ENCODE peak calls at places on chromosomes 5 and 9, in nine cellular contexts. One of them, this sample, is unnamed.
A peak's percentile ranks its signal among the peaks of the same experiment; 100 is the strongest.

GRCh38 chr5:139293199-139293503 is 389 bp upstream of the MATR3 start:
- DNase-seq in neural progenitor cell: no peak
- DNase-seq in psoas muscle: no peak
- DNase-seq in endothelial cell: no peak
- DNase-seq in neural crest cell: no peak
- DNase-seq in WTC11: no peak
- DNase-seq in keratinocyte: no peak
- DNase-seq in body of pancreas: no peak
- DNase-seq in mucosa of descending colon: no peak
- DNase-seq in this sample: no peak

GRCh38 chr5:142152383-142152730 is 43.8 kb downstream of the NDFIP1 start:
- DNase-seq in neural crest cell: no peak
- DNase-seq in keratinocyte: no peak
- DNase-seq in endothelial cell: no peak
- DNase-seq in psoas muscle: no peak
- DNase-seq in neural progenitor cell: peak; percentile 36
- DNase-seq in WTC11: no peak
- DNase-seq in mucosa of descending colon: no peak
- DNase-seq in body of pancreas: no peak
- DNase-seq in this sample: no peak

GRCh38 chr9:108363321-108363720 is 492.5 kb downstream of the ACTL7B start:
- DNase-seq in body of pancreas: no peak
- DNase-seq in psoas muscle: no peak
- DNase-seq in keratinocyte: no peak
- DNase-seq in neural crest cell: no peak
- DNase-seq in neural progenitor cell: no peak
- DNase-seq in endothelial cell: no peak
- DNase-seq in WTC11: no peak
- DNase-seq in mucosa of descending colon: no peak
- DNase-seq in this sample: no peak

GRCh38 chr5:87705876-87706275 is 293.1 kb upstream of the CCNH start:
- DNase-seq in mucosa of descending colon: no peak
- DNase-seq in neural crest cell: no peak
- DNase-seq in neural progenitor cell: no peak
- DNase-seq in WTC11: no peak
- DNase-seq in body of pancreas: no peak
- DNase-seq in psoas muscle: no peak
- DNase-seq in endothelial cell: no peak
- DNase-seq in keratinocyte: no peak
- DNase-seq in this sample: no peak

GRCh38 chr5:16930487-16930886 is 5.6 kb downstream of the MYO10 start:
- DNase-seq in WTC11: peak; percentile 27
- DNase-seq in psoas muscle: no peak
- DNase-seq in neural crest cell: no peak
- DNase-seq in neural progenitor cell: peak; percentile 32
- DNase-seq in endothelial cell: no peak
- DNase-seq in keratinocyte: no peak
- DNase-seq in body of pancreas: no peak
- DNase-seq in mucosa of descending colon: no peak
- DNase-seq in this sample: no peak

GRCh38 chr5:62477801-62478200 is 65.2 kb downstream of the IPO11 start:
- DNase-seq in WTC11: no peak
- DNase-seq in keratinocyte: no peak
- DNase-seq in neural progenitor cell: no peak
- DNase-seq in mucosa of descending colon: no peak
- DNase-seq in endothelial cell: no peak
- DNase-seq in psoas muscle: no peak
- DNase-seq in neural crest cell: no peak
- DNase-seq in body of pancreas: no peak
- DNase-seq in this sample: no peak

GRCh38 chr5:140253985-140254384 is 48.9 kb downstream of the PFDN1 start:
- DNase-seq in mucosa of descending colon: peak; percentile 71
- DNase-seq in endothelial cell: no peak
- DNase-seq in psoas muscle: no peak
- DNase-seq in body of pancreas: no peak
- DNase-seq in WTC11: no peak
- DNase-seq in keratinocyte: no peak
- DNase-seq in neural progenitor cell: no peak
- DNase-seq in neural crest cell: no peak
- DNase-seq in this sample: no peak

GRCh38 chr9:35114113-35114847 is 1.4 kb downstream of the ATOSB start:
- DNase-seq in mucosa of descending colon: peak; percentile 82
- DNase-seq in psoas muscle: peak; percentile 79
- DNase-seq in keratinocyte: peak; percentile 85
- DNase-seq in WTC11: peak; percentile 89
- DNase-seq in neural progenitor cell: peak; percentile 98
- DNase-seq in endothelial cell: peak; percentile 80
- DNase-seq in body of pancreas: peak; percentile 55
- DNase-seq in neural crest cell: peak; percentile 79
- DNase-seq in this sample: peak; percentile 86

GRCh38 chr9:286091-286740 is 71.6 kb downstream of the DOCK8 start:
- DNase-seq in body of pancreas: no peak
- DNase-seq in neural progenitor cell: no peak
- DNase-seq in psoas muscle: no peak
- DNase-seq in WTC11: no peak
- DNase-seq in keratinocyte: no peak
- DNase-seq in mucosa of descending colon: no peak
- DNase-seq in neural crest cell: no peak
- DNase-seq in endothelial cell: no peak
- DNase-seq in this sample: no peak

GRCh38 chr5:137486707-137487106 is 12.4 kb downstream of the SPOCK1 start:
- DNase-seq in endothelial cell: no peak
- DNase-seq in WTC11: no peak
- DNase-seq in neural progenitor cell: no peak
- DNase-seq in psoas muscle: peak; percentile 53
- DNase-seq in mucosa of descending colon: no peak
- DNase-seq in keratinocyte: no peak
- DNase-seq in neural crest cell: no peak
- DNase-seq in body of pancreas: no peak
- DNase-seq in this sample: no peak

GRCh38 chr5:95809414-95809960 is 13.0 kb downstream of the GLRX start:
- DNase-seq in neural progenitor cell: no peak
- DNase-seq in endothelial cell: no peak
- DNase-seq in neural crest cell: no peak
- DNase-seq in WTC11: no peak
- DNase-seq in keratinocyte: no peak
- DNase-seq in mucosa of descending colon: peak; percentile 55
- DNase-seq in psoas muscle: no peak
- DNase-seq in body of pancreas: peak; percentile 43
- DNase-seq in this sample: no peak

GRCh38 chr5:132998553-132998952 is 27.8 kb downstream of the ZCCHC10 start:
- DNase-seq in neural crest cell: no peak
- DNase-seq in neural progenitor cell: no peak
- DNase-seq in WTC11: no peak
- DNase-seq in endothelial cell: no peak
- DNase-seq in body of pancreas: no peak
- DNase-seq in psoas muscle: no peak
- DNase-seq in mucosa of descending colon: no peak
- DNase-seq in keratinocyte: no peak
- DNase-seq in this sample: no peak

GRCh38 chr5:76580983-76581382 is 42.2 kb downstream of the F2RL2 start:
- DNase-seq in mucosa of descending colon: no peak
- DNase-seq in neural crest cell: no peak
- DNase-seq in endothelial cell: no peak
- DNase-seq in WTC11: no peak
- DNase-seq in neural progenitor cell: no peak
- DNase-seq in psoas muscle: no peak
- DNase-seq in body of pancreas: no peak
- DNase-seq in keratinocyte: no peak
- DNase-seq in this sample: no peak

GRCh38 chr9:135664801-135665794 is 2.0 kb downstream of the LCN9 start:
- DNase-seq in psoas muscle: no peak
- DNase-seq in WTC11: no peak
- DNase-seq in mucosa of descending colon: no peak
- DNase-seq in body of pancreas: no peak
- DNase-seq in neural progenitor cell: no peak
- DNase-seq in keratinocyte: no peak
- DNase-seq in neural crest cell: no peak
- DNase-seq in endothelial cell: no peak
- DNase-seq in this sample: no peak

GRCh38 chr5:133467325-133467700 is 145.0 kb downstream of the FSTL4 start:
- DNase-seq in mucosa of descending colon: no peak
- DNase-seq in keratinocyte: no peak
- DNase-seq in psoas muscle: no peak
- DNase-seq in neural progenitor cell: no peak
- DNase-seq in endothelial cell: no peak
- DNase-seq in WTC11: no peak
- DNase-seq in body of pancreas: no peak
- DNase-seq in neural crest cell: no peak
- DNase-seq in this sample: no peak

GRCh38 chr5:133962801-133963476 is 5.5 kb downstream of the C5orf15 start:
- DNase-seq in keratinocyte: no peak
- DNase-seq in body of pancreas: no peak
- DNase-seq in neural progenitor cell: no peak
- DNase-seq in WTC11: no peak
- DNase-seq in mucosa of descending colon: no peak
- DNase-seq in endothelial cell: no peak
- DNase-seq in psoas muscle: no peak
- DNase-seq in neural crest cell: no peak
- DNase-seq in this sample: no peak

GRCh38 chr5:465591-466403 is 22.8 kb downstream of the EXOC3 start:
- DNase-seq in neural crest cell: no peak
- DNase-seq in neural progenitor cell: no peak
- DNase-seq in endothelial cell: no peak
- DNase-seq in body of pancreas: peak; percentile 9
- DNase-seq in mucosa of descending colon: no peak
- DNase-seq in WTC11: peak; percentile 10
- DNase-seq in psoas muscle: no peak
- DNase-seq in keratinocyte: no peak
- DNase-seq in this sample: no peak

GRCh38 chr5:73311291-73312110 is 137.1 kb downstream of the FOXD1 start:
- DNase-seq in neural crest cell: no peak
- DNase-seq in keratinocyte: peak; percentile 46
- DNase-seq in neural progenitor cell: peak; percentile 61
- DNase-seq in WTC11: peak; percentile 34
- DNase-seq in psoas muscle: peak; percentile 72
- DNase-seq in endothelial cell: no peak
- DNase-seq in mucosa of descending colon: no peak
- DNase-seq in body of pancreas: no peak
- DNase-seq in this sample: no peak

GRCh38 chr9:133534346-133535284 is at the start of gene ADAMTSL2:
- DNase-seq in keratinocyte: no peak
- DNase-seq in mucosa of descending colon: peak; percentile 46
- DNase-seq in neural progenitor cell: peak; percentile 85
- DNase-seq in WTC11: peak; percentile 62
- DNase-seq in body of pancreas: peak; percentile 78
- DNase-seq in psoas muscle: peak; percentile 75
- DNase-seq in neural crest cell: peak; percentile 39
- DNase-seq in endothelial cell: peak; percentile 52
- DNase-seq in this sample: no peak

GRCh38 chr5:157734466-157734865 is 3.2 kb downstream of the THG1L start:
- DNase-seq in endothelial cell: no peak
- DNase-seq in neural crest cell: no peak
- DNase-seq in mucosa of descending colon: no peak
- DNase-seq in body of pancreas: no peak
- DNase-seq in psoas muscle: no peak
- DNase-seq in neural progenitor cell: no peak
- DNase-seq in keratinocyte: no peak
- DNase-seq in WTC11: no peak
- DNase-seq in this sample: no peak

GRCh38 chr5:157819502-157820125 is 39.3 kb downstream of the CLINT1 start:
- DNase-seq in mucosa of descending colon: no peak
- DNase-seq in psoas muscle: no peak
- DNase-seq in neural crest cell: no peak
- DNase-seq in WTC11: no peak
- DNase-seq in body of pancreas: no peak
- DNase-seq in neural progenitor cell: peak; percentile 22
- DNase-seq in endothelial cell: no peak
- DNase-seq in keratinocyte: no peak
- DNase-seq in this sample: no peak

GRCh38 chr5:80998590-80998979 is 38.4 kb downstream of the RASGRF2 start:
- DNase-seq in keratinocyte: no peak
- DNase-seq in neural crest cell: no peak
- DNase-seq in neural progenitor cell: no peak
- DNase-seq in mucosa of descending colon: no peak
- DNase-seq in psoas muscle: no peak
- DNase-seq in endothelial cell: no peak
- DNase-seq in body of pancreas: no peak
- DNase-seq in WTC11: no peak
- DNase-seq in this sample: no peak

GRCh38 chr9:15104826-15105420 is 194.7 kb upstream of the FREM1 start:
- DNase-seq in body of pancreas: peak; percentile 24
- DNase-seq in WTC11: peak; percentile 24
- DNase-seq in keratinocyte: peak; percentile 7
- DNase-seq in neural crest cell: peak; percentile 40
- DNase-seq in psoas muscle: no peak
- DNase-seq in mucosa of descending colon: peak; percentile 33
- DNase-seq in neural progenitor cell: peak; percentile 69
- DNase-seq in endothelial cell: peak; percentile 51
- DNase-seq in this sample: no peak
- TF ChIP-seq CTCF in body of pancreas: peak; percentile 70
- TF ChIP-seq CTCF in WTC11: peak; percentile 66
- TF ChIP-seq CTCF in keratinocyte: peak; percentile 75
- TF ChIP-seq CTCF in neural crest cell: peak; percentile 75
- TF ChIP-seq CTCF in psoas muscle: peak; percentile 82
- TF ChIP-seq CTCF in mucosa of descending colon: peak; percentile 41
- TF ChIP-seq CTCF in neural progenitor cell: peak; percentile 77
- TF ChIP-seq CTCF in endothelial cell: peak; percentile 74
- TF ChIP-seq CTCF in this sample: peak; percentile 80

DNA sequence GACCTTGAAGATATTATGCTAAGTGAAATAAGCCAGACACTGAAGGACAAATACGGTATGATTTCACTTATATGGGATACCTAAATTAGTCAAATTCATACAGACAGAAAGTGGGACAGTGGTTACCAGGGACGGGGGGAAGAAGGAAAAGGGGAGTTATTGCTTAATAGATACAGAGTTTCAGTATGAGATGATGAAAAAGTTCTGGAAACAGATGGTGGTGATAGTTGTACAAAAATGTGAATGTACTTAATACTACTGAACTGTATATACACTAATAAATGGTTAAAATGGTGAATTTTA is 259.5 kb upstream of the NR4A3 start:
- DNase-seq in keratinocyte: no peak
- DNase-seq in mucosa of descending colon: no peak
- DNase-seq in neural crest cell: no peak
- DNase-seq in body of pancreas: no peak
- DNase-seq in neural progenitor cell: no peak
- DNase-seq in WTC11: no peak
- DNase-seq in psoas muscle: no peak
- DNase-seq in endothelial cell: no peak
- DNase-seq in this sample: no peak
- TF ChIP-seq CTCF in keratinocyte: no peak
- TF ChIP-seq CTCF in mucosa of descending colon: no peak
- TF ChIP-seq CTCF in neural crest cell: no peak
- TF ChIP-seq CTCF in body of pancreas: no peak
- TF ChIP-seq CTCF in neural progenitor cell: no peak
- TF ChIP-seq CTCF in WTC11: no peak
- TF ChIP-seq CTCF in psoas muscle: no peak
- TF ChIP-seq CTCF in endothelial cell: no peak
- TF ChIP-seq CTCF in this sample: no peak

GRCh38 chr5:172592881-172593280 is 48.2 kb upstream of the NEURL1B start:
- DNase-seq in endothelial cell: no peak
- DNase-seq in WTC11: no peak
- DNase-seq in keratinocyte: no peak
- DNase-seq in mucosa of descending colon: no peak
- DNase-seq in neural crest cell: no peak
- DNase-seq in body of pancreas: no peak
- DNase-seq in psoas muscle: no peak
- DNase-seq in neural progenitor cell: no peak
- DNase-seq in this sample: no peak
- TF ChIP-seq CTCF in endothelial cell: no peak
- TF ChIP-seq CTCF in WTC11: no peak
- TF ChIP-seq CTCF in keratinocyte: no peak
- TF ChIP-seq CTCF in mucosa of descending colon: no peak
- TF ChIP-seq CTCF in neural crest cell: no peak
- TF ChIP-seq CTCF in body of pancreas: no peak
- TF ChIP-seq CTCF in psoas muscle: no peak
- TF ChIP-seq CTCF in neural progenitor cell: no peak
- TF ChIP-seq CTCF in this sample: no peak

GRCh38 chr5:66223637-66224036 is 79.5 kb downstream of the SREK1 start:
- DNase-seq in body of pancreas: no peak
- DNase-seq in psoas muscle: no peak
- DNase-seq in mucosa of descending colon: peak; percentile 43
- DNase-seq in keratinocyte: no peak
- DNase-seq in neural progenitor cell: no peak
- DNase-seq in WTC11: peak; percentile 32
- DNase-seq in endothelial cell: no peak
- DNase-seq in neural crest cell: no peak
- DNase-seq in this sample: no peak
- TF ChIP-seq CTCF in body of pancreas: no peak
- TF ChIP-seq CTCF in psoas muscle: no peak
- TF ChIP-seq CTCF in mucosa of descending colon: no peak
- TF ChIP-seq CTCF in keratinocyte: peak; percentile 69
- TF ChIP-seq CTCF in neural progenitor cell: peak; percentile 32
- TF ChIP-seq CTCF in WTC11: no peak
- TF ChIP-seq CTCF in endothelial cell: no peak
- TF ChIP-seq CTCF in neural crest cell: peak; percentile 40
- TF ChIP-seq CTCF in this sample: peak; percentile 58

This sample was measured in type B pancreatic cell.